ENCODE peak calls at places on chromosome 7, in five cellular contexts. T is left lung, Z is heart right ventricle, I is heart left ventricle, E is HCT116. X is an unnamed sample.

GRCh38 chr7:66748791-66749190 is 8.3 kb downstream of the RABGEF1 start:
- ATAC-seq in T (peak), Z (peak), I (peak), E (no peak), X (peak)

GRCh38 chr7:90816511-90817142 is 220.5 kb downstream of the CDK14 start:
- ATAC-seq in T (peak), Z (no peak), I (no peak), E (peak), X (peak)

GRCh38 chr7:151088856-151089699 is 2.8 kb downstream of the AGAP3 start:
- ATAC-seq in T (peak), Z (peak), I (peak), E (no peak), X (no peak)

GRCh38 chr7:123718773-123719480 is 29.9 kb downstream of the WASL start:
- ATAC-seq in T (peak), Z (no peak), I (no peak), E (no peak), X (no peak)

GRCh38 chr7:135831451-135832220 is 83.0 kb upstream of the FAM180A start:
- ATAC-seq in T (no peak), Z (no peak), I (no peak), E (no peak), X (no peak)

GRCh38 chr7:140060788-140061606 is 1.8 kb downstream of the PARP12 start:
- ATAC-seq in T (peak), Z (no peak), I (peak), E (no peak), X (no peak)

GRCh38 chr7:111101856-111102646 is 11.1 kb downstream of the LRRN3 start:
- ATAC-seq in T (no peak), Z (no peak), I (no peak), E (no peak), X (peak)

GRCh38 chr7:111663771-111664170 is 101.5 kb upstream of the IMMP2L start:
- ATAC-seq in T (no peak), Z (no peak), I (no peak), E (no peak), X (no peak)

GRCh38 chr7:46229409-46229808 is 308.3 kb upstream of the IGFBP3 start:
- ATAC-seq in T (no peak), Z (no peak), I (no peak), E (no peak), X (peak)

GRCh38 chr7:45044333-45044732 is 44.3 kb downstream of the CCM2 start:
- ATAC-seq in T (no peak), Z (no peak), I (no peak), E (no peak), X (no peak)

GRCh38 chr7:42117201-42117600 is 119.8 kb downstream of the GLI3 start:
- ATAC-seq in T (no peak), Z (no peak), I (no peak), E (no peak), X (no peak)

GRCh38 chr7:55548295-55548731 is 24.0 kb downstream of the VOPP1 start:
- ATAC-seq in T (no peak), Z (no peak), I (no peak), E (no peak), X (no peak)

GRCh38 chr7:158705234-158705890 is 758 bp upstream of the NCAPG2 start:
- ATAC-seq in T (peak), Z (no peak), I (no peak), E (no peak), X (peak)

GRCh38 chr7:148523550-148523949 is 67.0 kb upstream of the C7orf33 start:
- ATAC-seq in T (no peak), Z (no peak), I (no peak), E (no peak), X (no peak)

GRCh38 chr7:47647213-47647985 is 65.5 kb upstream of the TNS3 start:
- ATAC-seq in T (peak), Z (peak), I (peak), E (no peak), X (no peak)

GRCh38 chr7:55345292-55345691 is 19.8 kb upstream of the LANCL2 start:
- ATAC-seq in T (no peak), Z (no peak), I (no peak), E (no peak), X (no peak)

GRCh38 chr7:1455241-1455939 is 3.9 kb downstream of the MICALL2 start:
- ATAC-seq in T (peak), Z (no peak), I (no peak), E (peak), X (no peak)

GRCh38 chr7:3200504-3200903 is 100.5 kb upstream of the SDK1 start:
- ATAC-seq in T (peak), Z (no peak), I (peak), E (peak), X (no peak)

GRCh38 chr7:124671976-124672375 is 93.6 kb downstream of the GPR37 start:
- ATAC-seq in T (no peak), Z (no peak), I (no peak), E (no peak), X (no peak)

GRCh38 chr7:34160261-34160752 is 255.0 kb downstream of the BMPER start:
- ATAC-seq in T (no peak), Z (no peak), I (no peak), E (no peak), X (peak)